ENCODE peak calls at places on chromosomes 11 and 22, in five cellular contexts. One of them, this sample, is unnamed.

GRCh38 chr11:118236170-118236569 is 11.4 kb upstream of the JAML start:
- DNase-seq in activated T-cell treated with anti-CD3 and anti-CD28 coated beads for 48 hours: no peak
- DNase-seq in bronchial epithelial cell: no peak
- DNase-seq in ovary: no peak
- DNase-seq in activated naive CD8-positive, alpha-beta T cell treated with anti-CD3 and anti-CD28 coated beads, Interleukin-2, amount 10 ng/mL, durations not matched to agents 7 days and 5 days: no peak
- DNase-seq in this sample: no peak

GRCh38 chr11:15113381-15113780 is 1.3 kb upstream of the INSC start:
- DNase-seq in activated T-cell treated with anti-CD3 and anti-CD28 coated beads for 48 hours: no peak
- DNase-seq in bronchial epithelial cell: no peak
- DNase-seq in ovary: no peak
- DNase-seq in activated naive CD8-positive, alpha-beta T cell treated with anti-CD3 and anti-CD28 coated beads, Interleukin-2, amount 10 ng/mL, durations not matched to agents 7 days and 5 days: no peak
- DNase-seq in this sample: no peak

GRCh38 chr11:112579282-112579681 is 318.6 kb upstream of the PLET1 start:
- DNase-seq in activated T-cell treated with anti-CD3 and anti-CD28 coated beads for 48 hours: no peak
- DNase-seq in bronchial epithelial cell: no peak
- DNase-seq in ovary: no peak
- DNase-seq in activated naive CD8-positive, alpha-beta T cell treated with anti-CD3 and anti-CD28 coated beads, Interleukin-2, amount 10 ng/mL, durations not matched to agents 7 days and 5 days: no peak
- DNase-seq in this sample: no peak

GRCh38 chr11:13333456-13333957 is 55.9 kb downstream of the BMAL1 start:
- DNase-seq in activated T-cell treated with anti-CD3 and anti-CD28 coated beads for 48 hours: no peak
- DNase-seq in bronchial epithelial cell: peak; percentile 60
- DNase-seq in ovary: no peak
- DNase-seq in activated naive CD8-positive, alpha-beta T cell treated with anti-CD3 and anti-CD28 coated beads, Interleukin-2, amount 10 ng/mL, durations not matched to agents 7 days and 5 days: no peak
- DNase-seq in this sample: no peak

GRCh38 chr11:114036156-114036811 is 23.2 kb upstream of the ZBTB16 start:
- DNase-seq in activated T-cell treated with anti-CD3 and anti-CD28 coated beads for 48 hours: peak; percentile 47
- DNase-seq in bronchial epithelial cell: peak; percentile 36
- DNase-seq in ovary: peak; percentile 90
- DNase-seq in activated naive CD8-positive, alpha-beta T cell treated with anti-CD3 and anti-CD28 coated beads, Interleukin-2, amount 10 ng/mL, durations not matched to agents 7 days and 5 days: peak; percentile 62
- DNase-seq in this sample: peak; percentile 42

GRCh38 chr22:20299736-20300136 is 20.1 kb downstream of the DGCR6L start:
- DNase-seq in activated T-cell treated with anti-CD3 and anti-CD28 coated beads for 48 hours: no peak
- DNase-seq in bronchial epithelial cell: peak; percentile 21
- DNase-seq in ovary: peak; percentile 68
- DNase-seq in activated naive CD8-positive, alpha-beta T cell treated with anti-CD3 and anti-CD28 coated beads, Interleukin-2, amount 10 ng/mL, durations not matched to agents 7 days and 5 days: no peak
- DNase-seq in this sample: no peak

GRCh38 chr22:25448435-25449051 is 115.9 kb upstream of the GRK3 start:
- DNase-seq in activated T-cell treated with anti-CD3 and anti-CD28 coated beads for 48 hours: no peak
- DNase-seq in bronchial epithelial cell: peak; percentile 16
- DNase-seq in ovary: no peak
- DNase-seq in activated naive CD8-positive, alpha-beta T cell treated with anti-CD3 and anti-CD28 coated beads, Interleukin-2, amount 10 ng/mL, durations not matched to agents 7 days and 5 days: no peak
- DNase-seq in this sample: peak; percentile 21

GRCh38 chr11:126344291-126344970 is 11.1 kb upstream of the ST3GAL4 start:
- DNase-seq in activated T-cell treated with anti-CD3 and anti-CD28 coated beads for 48 hours: no peak
- DNase-seq in bronchial epithelial cell: no peak
- DNase-seq in ovary: peak; percentile 44
- DNase-seq in activated naive CD8-positive, alpha-beta T cell treated with anti-CD3 and anti-CD28 coated beads, Interleukin-2, amount 10 ng/mL, durations not matched to agents 7 days and 5 days: no peak
- DNase-seq in this sample: no peak

GRCh38 chr11:46686886-46687810 is 13.3 kb downstream of the ARHGAP1 start:
- DNase-seq in activated T-cell treated with anti-CD3 and anti-CD28 coated beads for 48 hours: no peak
- DNase-seq in bronchial epithelial cell: peak; percentile 98
- DNase-seq in ovary: no peak
- DNase-seq in activated naive CD8-positive, alpha-beta T cell treated with anti-CD3 and anti-CD28 coated beads, Interleukin-2, amount 10 ng/mL, durations not matched to agents 7 days and 5 days: no peak
- DNase-seq in this sample: no peak

GRCh38 chr11:113847580-113847979 is 27.8 kb downstream of the USP28 start:
- DNase-seq in activated T-cell treated with anti-CD3 and anti-CD28 coated beads for 48 hours: no peak
- DNase-seq in bronchial epithelial cell: no peak
- DNase-seq in ovary: no peak
- DNase-seq in activated naive CD8-positive, alpha-beta T cell treated with anti-CD3 and anti-CD28 coated beads, Interleukin-2, amount 10 ng/mL, durations not matched to agents 7 days and 5 days: no peak
- DNase-seq in this sample: no peak

GRCh38 chr22:30843245-30843644 is 125.3 kb downstream of the MORC2 start:
- DNase-seq in activated T-cell treated with anti-CD3 and anti-CD28 coated beads for 48 hours: no peak
- DNase-seq in bronchial epithelial cell: no peak
- DNase-seq in ovary: no peak
- DNase-seq in activated naive CD8-positive, alpha-beta T cell treated with anti-CD3 and anti-CD28 coated beads, Interleukin-2, amount 10 ng/mL, durations not matched to agents 7 days and 5 days: no peak
- DNase-seq in this sample: no peak

GRCh38 chr11:46247664-46248063 is 29.8 kb upstream of the CREB3L1 start:
- DNase-seq in activated T-cell treated with anti-CD3 and anti-CD28 coated beads for 48 hours: no peak
- DNase-seq in bronchial epithelial cell: peak; percentile 71
- DNase-seq in ovary: no peak
- DNase-seq in activated naive CD8-positive, alpha-beta T cell treated with anti-CD3 and anti-CD28 coated beads, Interleukin-2, amount 10 ng/mL, durations not matched to agents 7 days and 5 days: no peak
- DNase-seq in this sample: no peak

GRCh38 chr11:60978546-60979380 is 7.3 kb downstream of the CD6 start:
- DNase-seq in activated T-cell treated with anti-CD3 and anti-CD28 coated beads for 48 hours: peak; percentile 78
- DNase-seq in bronchial epithelial cell: peak; percentile 96
- DNase-seq in ovary: no peak
- DNase-seq in activated naive CD8-positive, alpha-beta T cell treated with anti-CD3 and anti-CD28 coated beads, Interleukin-2, amount 10 ng/mL, durations not matched to agents 7 days and 5 days: peak; percentile 50
- DNase-seq in this sample: peak; percentile 83

GRCh38 chr22:20268289-20268349 is at the start of gene RTN4R:
- DNase-seq in activated T-cell treated with anti-CD3 and anti-CD28 coated beads for 48 hours: no peak
- DNase-seq in bronchial epithelial cell: no peak
- DNase-seq in ovary: no peak
- DNase-seq in activated naive CD8-positive, alpha-beta T cell treated with anti-CD3 and anti-CD28 coated beads, Interleukin-2, amount 10 ng/mL, durations not matched to agents 7 days and 5 days: no peak
- DNase-seq in this sample: no peak